ENCODE peak calls at places on chromosome 15, in seven cellular contexts. D is stomach; A is thoracic aorta; Q is ovary; W is pancreas; P is lung; G is CD4-positive, alpha-beta memory T cell. T is an unnamed sample.

GRCh38 chr15:60945196-60945595 is 283.9 kb downstream of the RORA start:
- DNase-seq in W (peak; percentile 93), P (no peak), D (peak; percentile 91), A (peak; percentile 41), G (no peak), Q (no peak), T (peak; percentile 69)

GRCh38 chr15:99974246-99974645 is 241.0 kb upstream of the LYSMD4 start:
- DNase-seq in G (no peak), P (no peak), A (no peak), Q (peak; percentile 31), D (no peak), W (no peak), T (no peak)

GRCh38 chr15:33941279-33942063 is 26.8 kb upstream of the CHRM5 start:
- DNase-seq in P (no peak), W (no peak), A (no peak), Q (no peak), G (no peak), D (no peak), T (no peak)

GRCh38 chr15:85318048-85318731 is 62.2 kb upstream of the AKAP13 start:
- DNase-seq in P (no peak), W (no peak), Q (no peak), G (peak; percentile 29), A (no peak), D (peak; percentile 38), T (no peak)

GRCh38 chr15:88912500-88912921 is 668 bp downstream of the MFGE8 start:
- DNase-seq in W (peak; percentile 47), P (no peak), A (no peak), Q (peak; percentile 71), D (no peak), G (no peak), T (no peak)

GRCh38 chr15:98035577-98036010 is 75.1 kb downstream of the ARRDC4 start:
- DNase-seq in Q (no peak), G (no peak), A (no peak), P (no peak), W (no peak), D (no peak), T (no peak)

GRCh38 chr15:67824900-67825879 is at the start of gene SKOR1:
- DNase-seq in G (no peak), P (no peak), A (no peak), D (no peak), Q (no peak), W (peak; percentile 51), T (no peak)

GRCh38 chr15:67068724-67069400 is 3.5 kb downstream of the SMAD3 start:
- DNase-seq in D (no peak), Q (no peak), P (no peak), G (peak; percentile 47), A (no peak), W (no peak), T (no peak)

GRCh38 chr15:22243440-22244130 is 163.3 kb downstream of the OR4M2 start:
- DNase-seq in A (no peak), P (no peak), W (no peak), D (no peak), Q (no peak), G (no peak), T (no peak)

GRCh38 chr15:26873846-26874245 is 7.0 kb downstream of the GABRA5 start:
- DNase-seq in A (no peak), P (no peak), W (no peak), G (no peak), Q (no peak), D (no peak), T (no peak)

GRCh38 chr15:68819451-68820204 is 1.1 kb downstream of the ANP32A start:
- DNase-seq in A (no peak), W (peak; percentile 78), Q (peak; percentile 65), D (peak; percentile 37), G (peak; percentile 53), P (no peak), T (no peak)

GRCh38 chr15:87394676-87395075 is 861.9 kb downstream of the NTRK3 start:
- DNase-seq in A (no peak), G (no peak), Q (no peak), D (no peak), P (no peak), W (no peak), T (no peak)

GRCh38 chr15:77853910-77854309 is 221.2 kb upstream of the LINGO1 start:
- DNase-seq in G (no peak), P (no peak), W (no peak), D (no peak), Q (peak; percentile 3), A (no peak), T (no peak)

GRCh38 chr15:98900382-98900781 is 107.2 kb downstream of the PGPEP1L start:
- DNase-seq in A (no peak), Q (no peak), D (no peak), W (no peak), G (no peak), P (no peak), T (no peak)

GRCh38 chr15:64775551-64776401 is at the start of gene RBPMS2:
- DNase-seq in A (no peak), W (no peak), D (peak; percentile 33), G (no peak), P (no peak), Q (peak; percentile 71), T (no peak)

GRCh38 chr15:63008333-63009049 is 34.1 kb upstream of the TPM1 start:
- DNase-seq in G (no peak), A (no peak), D (no peak), P (no peak), Q (no peak), W (no peak), T (no peak)

GRCh38 chr15:33140326-33140725 is 54.2 kb downstream of the FMN1 start:
- DNase-seq in D (no peak), G (no peak), W (no peak), P (no peak), A (no peak), Q (no peak), T (no peak)

GRCh38 chr15:68034071-68034470 is 20.0 kb upstream of the PIAS1 start:
- DNase-seq in P (no peak), G (no peak), Q (no peak), D (no peak), A (no peak), W (no peak), T (no peak)

GRCh38 chr15:97729270-97729669 is 231.2 kb upstream of the ARRDC4 start:
- DNase-seq in W (no peak), Q (no peak), D (no peak), G (no peak), A (no peak), P (no peak), T (no peak)

DNA sequence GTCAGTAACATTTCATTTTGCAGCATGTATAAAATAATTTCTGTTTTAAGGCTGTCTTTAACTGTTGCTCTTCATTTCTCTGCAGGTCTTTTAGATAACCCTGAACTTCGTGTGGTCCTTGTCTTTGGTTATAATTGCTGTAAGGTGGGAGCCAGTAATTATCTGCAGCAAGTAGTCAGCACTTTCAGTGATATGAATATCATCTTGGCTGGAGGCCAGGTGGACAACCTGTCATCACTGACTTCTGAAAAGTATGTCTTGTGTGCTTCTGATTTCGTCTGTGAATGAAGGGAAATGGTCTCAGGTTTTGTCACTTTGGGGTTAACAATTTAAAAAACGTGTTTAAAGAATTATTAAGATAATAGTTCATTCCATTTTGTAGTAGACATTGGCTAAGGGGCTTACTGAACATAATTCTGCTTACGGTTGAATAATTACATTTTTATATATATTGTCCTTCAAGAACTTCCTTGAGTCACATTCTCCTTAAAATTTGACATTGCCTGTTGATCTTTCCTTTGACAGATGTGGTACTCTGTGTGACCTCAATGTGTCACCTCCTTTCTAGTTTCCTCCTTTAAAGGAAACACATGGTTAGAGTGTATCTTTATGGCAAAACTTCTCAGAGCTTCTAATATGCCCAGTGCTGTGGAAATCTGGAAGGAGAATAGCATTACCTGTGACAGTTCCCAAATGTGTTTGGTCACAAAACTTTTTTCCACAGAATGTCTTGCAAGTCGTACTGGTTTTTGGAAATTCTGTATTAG is 26.3 kb downstream of the FBXO22 start:
- DNase-seq in Q (no peak), D (no peak), W (no peak), G (no peak), A (no peak), P (no peak), T (no peak)
- H3K36me3 ChIP-seq in Q (no peaks in the 10 kb centered on the region), D (peaks cover 60% of the 10 kb centered on the region), W (no peaks in the 10 kb centered on the region), G (peaks cover 23% of the 10 kb centered on the region), A (peaks cover 12% of the 10 kb centered on the region), P (peaks cover 12% of the 10 kb centered on the region), T (peaks cover 15% of the 10 kb centered on the region)

DNA sequence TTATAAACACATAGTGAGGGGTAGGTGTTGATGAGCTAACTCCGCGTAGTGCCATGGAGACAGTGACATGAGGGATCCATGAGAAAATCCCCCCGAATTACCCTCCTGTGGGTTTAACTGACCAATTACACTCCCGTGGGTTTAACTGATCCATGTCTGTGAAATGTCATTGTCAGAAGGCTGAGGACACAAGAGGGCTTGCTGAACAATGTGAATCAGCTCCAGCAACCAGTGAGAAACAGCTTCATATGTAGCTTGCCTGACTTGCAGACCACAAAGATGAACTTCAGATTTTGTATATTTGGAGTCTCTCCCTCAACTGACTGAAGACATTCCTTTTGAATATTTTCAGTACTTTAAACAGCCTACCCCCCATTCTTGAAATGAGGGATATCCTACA is 144.9 kb downstream of the FBN1 start:
- DNase-seq in W (no peak), G (no peak), D (no peak), P (no peak), Q (no peak), A (no peak), T (no peak)
- H3K36me3 ChIP-seq in W (no peaks in the 10 kb centered on the region), G (no peaks in the 10 kb centered on the region), D (peaks cover 57% of the 10 kb centered on the region), P (peaks cover 1% of the 10 kb centered on the region), Q (no peaks in the 10 kb centered on the region), A (peaks cover 13% of the 10 kb centered on the region), T (peaks cover 37% of the 10 kb centered on the region)

DNA sequence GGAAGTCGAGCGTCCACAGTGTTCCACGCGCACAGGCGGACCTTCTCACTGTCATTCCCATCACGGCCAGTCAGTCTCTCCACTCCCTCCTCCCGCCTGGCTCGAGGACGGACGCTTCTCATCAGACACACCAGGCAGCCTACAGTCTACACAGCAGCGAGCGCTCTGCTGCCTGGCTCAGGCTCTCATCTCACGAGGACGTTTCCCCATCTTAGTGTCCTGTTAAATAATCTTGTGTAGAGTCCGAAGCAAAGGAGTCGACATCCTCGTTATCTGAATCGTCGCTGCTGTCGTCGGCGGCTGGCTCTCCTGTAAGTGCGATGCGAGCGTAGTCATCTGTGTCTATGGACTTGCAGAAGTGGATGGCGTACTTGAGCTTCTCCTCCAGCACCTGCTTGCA is 12.4 kb upstream of the OCA2 start:
- DNase-seq in D (no peak), W (no peak), P (no peak), Q (no peak), A (no peak), G (no peak), T (peak; percentile 46)
- H3K36me3 ChIP-seq in D (peaks cover 55% of the 10 kb centered on the region), W (no peaks in the 10 kb centered on the region), P (peaks cover 45% of the 10 kb centered on the region), Q (no peaks in the 10 kb centered on the region), A (peaks cover 41% of the 10 kb centered on the region), G (peaks cover 23% of the 10 kb centered on the region), T (peaks cover 54% of the 10 kb centered on the region)

GRCh38 chr15:101050647-101051290 is 131.6 kb downstream of the LRRK1 start:
- DNase-seq in A (no peak), W (no peak), D (peak; percentile 7), G (no peak), Q (no peak), P (peak; percentile 21), T (peak; percentile 43)

GRCh38 chr15:101049282-101049681 is 130.1 kb downstream of the LRRK1 start:
- DNase-seq in W (no peak), A (no peak), Q (peak; percentile 28), G (no peak), D (peak; percentile 7), P (no peak), T (no peak)

GRCh38 chr15:101051291-101052030 is 132.3 kb downstream of the LRRK1 start:
- DNase-seq in P (peak; percentile 28), G (no peak), D (no peak), W (peak; percentile 65), A (no peak), Q (no peak), T (peak; percentile 54)

GRCh38 chr15:101048191-101049011 is 129.2 kb downstream of the LRRK1 start:
- DNase-seq in G (no peak), D (peak; percentile 18), W (no peak), Q (peak; percentile 29), A (no peak), P (peak; percentile 21), T (peak; percentile 48)

GRCh38 chr15:101049856-101050646 is 130.9 kb downstream of the LRRK1 start:
- DNase-seq in G (no peak), D (peak; percentile 22), P (peak; percentile 22), Q (peak; percentile 73), W (no peak), A (no peak), T (peak; percentile 60)
- H3K36me3 ChIP-seq in G (no peaks in the 10 kb centered on the region), D (peaks cover 88% of the 10 kb centered on the region), P (peaks cover 41% of the 10 kb centered on the region), Q (no peaks in the 10 kb centered on the region), W (no peaks in the 10 kb centered on the region), A (peaks cover 23% of the 10 kb centered on the region), T (peaks cover 10% of the 10 kb centered on the region)